ENCODE peak calls at places on chromosomes 1 and 21, in ten cellular contexts. G is astrocyte of the spinal cord, P is fibroblast of pulmonary artery, A is lower lobe of right lung, Q is mesenchymal stem cell, I is astrocyte of the cerebellum, R is AG10803, D is small intestine, V is fibroblast of lung, Y is AG04450. K is an unnamed sample.

GRCh38 chr1:27979151-27979858 is 19.5 kb downstream of the XKR8 start:
- DNase-seq in G (peak), P (peak), A (no peak), Q (peak), I (peak), R (peak), D (peak), V (peak), Y (peak), K (peak)

GRCh38 chr1:64405833-64406232 is 64.1 kb upstream of the CACHD1 start:
- DNase-seq in G (no peak), P (no peak), A (no peak), Q (no peak), I (no peak), R (no peak), D (no peak), V (no peak), Y (no peak), K (no peak)

GRCh38 chr1:91736999-91737615 is 148.8 kb downstream of the TGFBR3 start:
- DNase-seq in G (peak), P (peak), A (no peak), Q (peak), I (no peak), R (peak), D (peak), V (peak), Y (no peak), K (no peak)

GRCh38 chr1:202304370-202304769 is 37.4 kb downstream of the UBE2T start:
- DNase-seq in G (no peak), P (no peak), A (no peak), Q (no peak), I (no peak), R (no peak), D (no peak), V (no peak), Y (no peak), K (no peak)

GRCh38 chr1:7582439-7582972 is 188.6 kb upstream of the VAMP3 start:
- DNase-seq in G (no peak), P (no peak), A (no peak), Q (no peak), I (no peak), R (no peak), D (no peak), V (no peak), Y (no peak), K (no peak)

GRCh38 chr1:185038813-185039399 is 6.5 kb upstream of the RNF2 start:
- DNase-seq in G (no peak), P (no peak), A (no peak), Q (no peak), I (no peak), R (no peak), D (no peak), V (no peak), Y (no peak), K (no peak)

GRCh38 chr21:42651515-42652401 is 1.7 kb upstream of the PDE9A start:
- DNase-seq in G (no peak), P (no peak), A (peak), Q (no peak), I (no peak), R (no peak), D (peak), V (no peak), Y (no peak), K (no peak)

GRCh38 chr1:100332331-100332730 is 20.0 kb upstream of the CDC14A start:
- DNase-seq in G (no peak), P (no peak), A (no peak), Q (no peak), I (no peak), R (no peak), D (no peak), V (no peak), Y (no peak), K (no peak)

GRCh38 chr1:54380285-54380882 is 25.8 kb downstream of the SSBP3 start:
- DNase-seq in G (no peak), P (no peak), A (no peak), Q (no peak), I (no peak), R (no peak), D (no peak), V (no peak), Y (no peak), K (no peak)

GRCh38 chr1:118861216-118861615 is 126.9 kb downstream of the TBX15 start:
- DNase-seq in G (no peak), P (no peak), A (no peak), Q (no peak), I (no peak), R (no peak), D (no peak), V (no peak), Y (no peak), K (no peak)

GRCh38 chr1:110341146-110341871 is 2.1 kb downstream of the RBM15 start:
- DNase-seq in G (no peak), P (no peak), A (peak), Q (no peak), I (no peak), R (no peak), D (no peak), V (no peak), Y (no peak), K (no peak)

GRCh38 chr1:239388578-239388977 is 2.2 kb downstream of the CHRM3 start:
- DNase-seq in G (no peak), P (no peak), A (no peak), Q (no peak), I (no peak), R (no peak), D (no peak), V (peak), Y (no peak), K (no peak)

GRCh38 chr21:36647279-36648093 is 51.4 kb upstream of the SIM2 start:
- DNase-seq in G (peak), P (peak), A (no peak), Q (peak), I (no peak), R (no peak), D (no peak), V (peak), Y (no peak), K (peak)

GRCh38 chr1:164560076-164560475 is 1.1 kb downstream of the PBX1 start:
- DNase-seq in G (peak), P (peak), A (no peak), Q (peak), I (no peak), R (no peak), D (peak), V (peak), Y (no peak), K (no peak)

GRCh38 chr1:34816778-34817177 is 24.0 kb downstream of the GJA4 start:
- DNase-seq in G (no peak), P (no peak), A (no peak), Q (no peak), I (no peak), R (no peak), D (no peak), V (no peak), Y (no peak), K (no peak)

GRCh38 chr1:55854911-55855310 is 639.7 kb upstream of the USP24 start:
- DNase-seq in G (peak), P (peak), A (no peak), Q (no peak), I (peak), R (peak), D (no peak), V (peak), Y (no peak), K (no peak)

GRCh38 chr1:155513300-155513926 is 49.2 kb downstream of the ASH1L start:
- DNase-seq in G (peak), P (peak), A (no peak), Q (peak), I (no peak), R (peak), D (no peak), V (peak), Y (no peak), K (no peak)

GRCh38 chr1:154972517-154973343 is 1.8 kb upstream of the CKS1B start:
- DNase-seq in G (peak), P (peak), A (peak), Q (peak), I (peak), R (peak), D (peak), V (peak), Y (peak), K (peak)

GRCh38 chr1:225882008-225882698 is at the start of gene TMEM63A:
- DNase-seq in G (peak), P (peak), A (peak), Q (peak), I (peak), R (peak), D (peak), V (peak), Y (peak), K (peak)

GRCh38 chr1:225880210-225880584 is 2.0 kb downstream of the TMEM63A start:
- DNase-seq in G (no peak), P (no peak), A (peak), Q (no peak), I (no peak), R (no peak), D (peak), V (no peak), Y (no peak), K (no peak)

GRCh38 chr1:225879521-225880209 is 2.5 kb downstream of the TMEM63A start:
- DNase-seq in G (no peak), P (no peak), A (peak), Q (no peak), I (no peak), R (no peak), D (peak), V (no peak), Y (no peak), K (no peak)

GRCh38 chr1:225881081-225882007 is 836 bp downstream of the TMEM63A start:
- DNase-seq in G (peak), P (peak), A (peak), Q (peak), I (no peak), R (peak), D (peak), V (peak), Y (no peak), K (no peak)

DNA sequence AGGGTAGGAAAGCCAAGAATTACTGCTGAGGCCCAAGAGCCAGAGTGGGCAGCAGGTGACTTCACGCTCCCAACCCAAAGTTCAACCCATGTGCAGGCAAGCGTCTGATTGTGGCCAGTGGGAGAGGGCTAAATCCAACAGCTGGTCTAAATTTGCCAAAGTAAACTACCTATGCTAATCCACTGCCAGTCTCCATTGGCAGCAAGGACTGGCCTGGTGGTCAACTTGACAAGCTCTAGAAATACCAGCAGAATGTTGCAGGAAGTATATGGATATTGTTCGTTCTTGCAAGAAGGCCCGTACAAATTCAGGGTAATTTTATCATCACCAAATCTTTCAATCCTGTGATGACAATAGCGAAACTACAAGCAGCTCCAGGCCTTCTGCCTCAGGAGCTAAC is 1.5 kb downstream of the TMEM63A start:
- DNase-seq in G (no peak), P (no peak), A (peak), Q (no peak), I (no peak), R (no peak), D (peak), V (no peak), Y (no peak), K (no peak)
- H3K4me3 ChIP-seq in G (no peak), P (no peak), A (peak), Q (no peak), I (no peak), R (peak), D (no peak), V (peak), Y (peak), K (no peak)

GRCh38 chr1:221716713-221717490 is 25.0 kb downstream of the DUSP10 start:
- DNase-seq in G (no peak), P (no peak), A (no peak), Q (peak), I (no peak), R (no peak), D (no peak), V (no peak), Y (no peak), K (no peak)

GRCh38 chr1:221719278-221719597 is 22.7 kb downstream of the DUSP10 start:
- DNase-seq in G (no peak), P (no peak), A (no peak), Q (no peak), I (no peak), R (no peak), D (no peak), V (no peak), Y (no peak), K (no peak)

GRCh38 chr1:221718391-221719277 is 23.3 kb downstream of the DUSP10 start:
- DNase-seq in G (peak), P (peak), A (no peak), Q (peak), I (peak), R (peak), D (no peak), V (peak), Y (peak), K (peak)

GRCh38 chr1:221715321-221716169 is 26.3 kb downstream of the DUSP10 start:
- DNase-seq in G (peak), P (no peak), A (no peak), Q (peak), I (no peak), R (no peak), D (peak), V (peak), Y (peak), K (no peak)

DNA sequence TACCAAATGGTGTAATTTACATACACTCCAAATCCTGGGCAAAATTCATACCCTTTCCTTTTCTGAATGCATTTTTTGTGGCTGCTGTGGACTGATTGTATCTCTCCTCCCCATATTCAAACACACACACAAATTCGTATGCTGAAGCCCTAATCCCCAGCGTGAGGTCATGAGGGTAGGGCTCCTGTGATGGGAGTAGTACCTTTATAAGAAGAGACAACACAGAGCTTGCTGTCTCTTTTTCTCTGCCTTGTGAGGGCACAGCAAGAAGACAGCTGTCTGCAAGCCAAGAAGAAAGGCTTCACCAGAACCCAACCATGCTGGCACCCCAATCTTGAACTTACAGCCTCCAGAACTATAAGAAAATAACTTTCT is 24.4 kb downstream of the DUSP10 start:
- DNase-seq in G (no peak), P (no peak), A (no peak), Q (no peak), I (no peak), R (no peak), D (no peak), V (no peak), Y (no peak), K (no peak)
- H3K4me3 ChIP-seq in G (no peak), P (no peak), A (no peak), Q (no peak), I (no peak), R (no peak), D (no peak), V (no peak), Y (no peak), K (no peak)

GRCh38 chr1:43653893-43654292 is 3.9 kb downstream of the KDM4A start:
- DNase-seq in G (no peak), P (no peak), A (no peak), Q (no peak), I (no peak), R (no peak), D (no peak), V (no peak), Y (no peak), K (no peak)

GRCh38 chr1:43651922-43652321 is 2.0 kb downstream of the KDM4A start:
- DNase-seq in G (no peak), P (no peak), A (no peak), Q (peak), I (no peak), R (no peak), D (peak), V (no peak), Y (no peak), K (no peak)

GRCh38 chr1:43650306-43650941 is 475 bp downstream of the KDM4A start:
- DNase-seq in G (peak), P (peak), A (peak), Q (peak), I (peak), R (peak), D (peak), V (peak), Y (peak), K (peak)

GRCh38 chr1:43653339-43653738 is 3.4 kb downstream of the KDM4A start:
- DNase-seq in G (peak), P (peak), A (no peak), Q (peak), I (peak), R (peak), D (peak), V (no peak), Y (no peak), K (no peak)

DNA sequence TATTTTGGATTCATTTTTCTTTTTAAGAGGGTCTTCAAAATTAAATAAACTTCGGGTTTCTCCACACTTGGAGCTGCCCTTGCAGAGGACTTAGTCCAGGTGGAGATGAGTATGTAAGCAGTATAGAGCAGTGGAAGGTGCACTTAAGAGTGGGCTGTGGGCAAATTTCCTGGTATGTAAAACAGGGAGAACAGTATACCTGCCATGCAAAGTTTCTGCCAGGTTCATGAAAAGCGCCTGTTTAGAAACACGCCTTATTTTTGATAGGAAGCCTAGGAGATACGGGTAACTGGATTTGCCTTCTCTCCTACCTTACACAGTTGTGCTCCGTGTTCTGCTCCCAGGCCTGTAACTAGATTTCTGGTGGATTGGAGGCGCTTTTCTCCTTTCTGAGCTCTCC is 1.2 kb downstream of the KDM4A start:
- DNase-seq in G (no peak), P (no peak), A (no peak), Q (peak), I (no peak), R (no peak), D (peak), V (no peak), Y (no peak), K (no peak)
- H3K4me3 ChIP-seq in G (peak), P (peak), A (peak), Q (no peak), I (peak), R (peak), D (peak), V (peak), Y (peak), K (peak)

GRCh38 chr1:213260322-213261075 is 209.5 kb downstream of the RPS6KC1 start:
- DNase-seq in G (no peak), P (no peak), A (no peak), Q (no peak), I (no peak), R (no peak), D (no peak), V (no peak), Y (no peak), K (no peak)
- H3K4me3 ChIP-seq in G (no peak), P (no peak), A (no peak), Q (no peak), I (no peak), R (no peak), D (no peak), V (no peak), Y (no peak), K (no peak)

GRCh38 chr1:41400235-41400634 is 39.0 kb downstream of the FOXO6 start:
- DNase-seq in G (no peak), P (no peak), A (no peak), Q (no peak), I (no peak), R (no peak), D (no peak), V (no peak), Y (no peak), K (no peak)
- H3K4me3 ChIP-seq in G (no peak), P (no peak), A (no peak), Q (no peak), I (no peak), R (no peak), D (no peak), V (no peak), Y (no peak), K (no peak)

GRCh38 chr1:38817267-38817957 is 42.2 kb downstream of the RRAGC start:
- DNase-seq in G (no peak), P (no peak), A (no peak), Q (no peak), I (no peak), R (no peak), D (no peak), V (no peak), Y (no peak), K (no peak)
- H3K4me3 ChIP-seq in G (no peak), P (no peak), A (peak), Q (no peak), I (no peak), R (no peak), D (no peak), V (no peak), Y (no peak), K (no peak)

DNA sequence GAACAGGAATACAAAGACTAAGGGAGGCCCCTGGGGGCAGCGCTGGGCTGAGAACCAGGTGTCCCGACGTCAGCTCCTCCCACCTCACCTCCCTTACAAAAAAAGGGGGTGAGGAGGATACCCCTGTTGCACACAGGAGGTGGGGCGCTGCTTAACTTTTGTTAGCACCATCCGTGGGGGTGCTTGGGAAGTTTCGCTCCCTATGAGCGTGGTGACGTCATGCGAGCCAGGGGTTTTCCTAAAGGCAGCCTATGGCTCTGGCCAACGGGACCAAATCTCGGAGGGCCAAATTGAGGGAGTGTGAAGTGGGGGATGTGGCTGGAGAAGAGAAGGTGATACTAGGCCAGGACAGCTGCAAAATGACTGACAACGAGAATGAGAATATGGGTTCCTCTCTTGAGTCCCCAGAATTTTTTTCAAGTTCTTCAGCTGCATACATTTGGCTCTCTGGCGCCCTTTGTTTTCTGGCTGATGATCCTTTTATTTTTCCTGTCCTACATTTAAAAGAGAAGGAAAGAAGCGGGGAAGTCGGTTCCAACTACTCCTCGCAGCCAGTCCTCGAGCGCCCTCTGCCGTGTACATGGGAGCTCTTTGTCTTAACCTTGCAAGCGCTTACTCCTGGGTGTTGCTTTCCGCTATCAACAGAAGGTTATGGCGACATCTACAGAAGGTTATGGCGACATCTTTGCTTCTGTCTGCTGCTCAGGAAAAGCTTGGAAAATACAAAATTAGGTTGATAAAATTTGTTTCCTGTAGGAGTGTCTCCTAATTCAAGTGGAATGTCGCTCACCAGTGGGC is 48.0 kb upstream of the ZC3H11B start:
- DNase-seq in G (peak), P (peak), A (peak), Q (peak), I (peak), R (peak), D (peak), V (peak), Y (peak), K (peak)
- H3K4me3 ChIP-seq in G (no peak), P (peak), A (peak), Q (no peak), I (no peak), R (no peak), D (no peak), V (no peak), Y (peak), K (peak)